ENCODE peak calls at places on chromosomes 2 and 18, in four cellular contexts. I is A673, M is heart right ventricle, K is RKO. U is an unnamed sample.

GRCh38 chr2:212953170-212953920 is 198.1 kb downstream of the IKZF2 start:
- DNase-seq in I (no peak), M (no peak), K (no peak), U (no peak)

GRCh38 chr2:68734688-68735525 is at the start of gene ARHGAP25:
- DNase-seq in I (no peak), M (peak), K (no peak), U (no peak)

GRCh38 chr2:159290289-159290907 is 3.9 kb upstream of the WDSUB1 start:
- DNase-seq in I (peak), M (no peak), K (peak), U (no peak)

GRCh38 chr18:58993260-58993659 is 128.6 kb downstream of the ZNF532 start:
- DNase-seq in I (peak), M (peak), K (peak), U (no peak)

GRCh38 chr2:195003926-195004325 is 653.1 kb upstream of the SLC39A10 start:
- DNase-seq in I (no peak), M (no peak), K (no peak), U (no peak)

GRCh38 chr2:223697921-223698645 is 95.9 kb upstream of the SCG2 start:
- DNase-seq in I (no peak), M (no peak), K (no peak), U (no peak)

GRCh38 chr18:8724452-8724851 is 19.1 kb downstream of the MTCL1 start:
- DNase-seq in I (no peak), M (no peak), K (no peak), U (no peak)

GRCh38 chr2:15776629-15776919 is 163.8 kb upstream of the MYCN start:
- DNase-seq in I (no peak), M (no peak), K (no peak), U (no peak)

GRCh38 chr2:50575232-50575631 is 456.7 kb downstream of the NRXN1 start:
- DNase-seq in I (no peak), M (no peak), K (no peak), U (no peak)

GRCh38 chr18:73119574-73119973 is 251.8 kb upstream of the NETO1 start:
- DNase-seq in I (peak), M (no peak), K (no peak), U (no peak)

GRCh38 chr2:112541315-112542122 is 746 bp upstream of the POLR1B start:
- DNase-seq in I (peak), M (peak), K (peak), U (peak)

GRCh38 chr2:218540015-218540414 is 28.1 kb downstream of the USP37 start:
- DNase-seq in I (no peak), M (no peak), K (no peak), U (no peak)

GRCh38 chr18:5066380-5066977 is 130.6 kb downstream of the AKAIN1 start:
- DNase-seq in I (no peak), M (no peak), K (no peak), U (no peak)

GRCh38 chr2:64770781-64771334 is 117.1 kb upstream of the SERTAD2 start:
- DNase-seq in I (no peak), M (peak), K (peak), U (peak)

GRCh38 chr18:23837591-23837990 is 148.3 kb downstream of the LAMA3 start:
- DNase-seq in I (peak), M (no peak), K (peak), U (peak)

GRCh38 chr2:215392687-215393270 is 43.1 kb downstream of the FN1 start:
- DNase-seq in I (no peak), M (no peak), K (no peak), U (no peak)

GRCh38 chr2:38106420-38107182 is 30.6 kb upstream of the CYP1B1 start:
- DNase-seq in I (peak), M (no peak), K (no peak), U (no peak)

GRCh38 chr18:23248826-23249225 is 113.5 kb downstream of the CABLES1 start:
- DNase-seq in I (no peak), M (no peak), K (no peak), U (no peak)

GRCh38 chr18:48059363-48060109 is 129.1 kb upstream of the SMAD2 start:
- DNase-seq in I (no peak), M (no peak), K (no peak), U (no peak)

GRCh38 chr2:238116298-238117198 is 16.4 kb downstream of the ESPNL start:
- DNase-seq in I (no peak), M (no peak), K (no peak), U (no peak)

U was measured in right atrium auricular region.